ENCODE peak calls at places on chromosomes 16 and 17, in five cellular contexts. G is fibroblast of lung, C is tibial artery, Y is HepG2, J is ascending aorta. H is an unnamed sample.

GRCh38 chr16:71528863-71529262 is 2.6 kb downstream of the CHST4 start:
- DNase-seq in G (no peak), C (no peak), Y (no peak), J (no peak), H (no peak)

GRCh38 chr16:56195151-56195550 is 3.9 kb downstream of the GNAO1 start:
- DNase-seq in G (peak), C (no peak), Y (no peak), J (no peak), H (no peak)

GRCh38 chr16:12674096-12674495 is 129.6 kb downstream of the CPPED1 start:
- DNase-seq in G (peak), C (no peak), Y (no peak), J (no peak), H (no peak)

GRCh38 chr16:85201566-85201965 is 89.3 kb upstream of the CIBAR2 start:
- DNase-seq in G (peak), C (no peak), Y (no peak), J (no peak), H (no peak)

GRCh38 chr17:20125724-20126123 is 116.6 kb downstream of the SPECC1 start:
- DNase-seq in G (no peak), C (no peak), Y (no peak), J (no peak), H (no peak)

GRCh38 chr17:79355186-79355585 is 255.7 kb downstream of the RBFOX3 start:
- DNase-seq in G (no peak), C (no peak), Y (no peak), J (no peak), H (no peak)

GRCh38 chr16:4593069-4593468 is 21.6 kb downstream of the UBALD1 start:
- DNase-seq in G (no peak), C (no peak), Y (no peak), J (no peak), H (no peak)

GRCh38 chr17:1491406-1492248 is 859 bp downstream of the MYO1C start:
- DNase-seq in G (peak), C (peak), Y (no peak), J (no peak), H (no peak)

GRCh38 chr17:8290043-8290442 is 1.6 kb downstream of the RANGRF start:
- DNase-seq in G (no peak), C (no peak), Y (no peak), J (no peak), H (no peak)

GRCh38 chr17:66172706-66173223 is 19.2 kb downstream of the CEP112 start:
- DNase-seq in G (no peak), C (no peak), Y (no peak), J (no peak), H (no peak)

GRCh38 chr17:67613961-67614360 is 103.8 kb upstream of the NOL11 start:
- DNase-seq in G (no peak), C (peak), Y (no peak), J (no peak), H (no peak)

GRCh38 chr17:20280832-20281231 is 186.5 kb downstream of the LGALS9B start:
- DNase-seq in G (no peak), C (no peak), Y (no peak), J (no peak), H (no peak)

GRCh38 chr17:79838541-79839274 is 532 bp downstream of the CBX4 start:
- DNase-seq in G (peak), C (peak), Y (no peak), J (no peak), H (no peak)

GRCh38 chr17:63838586-63839184 is 3.8 kb downstream of the SMARCD2 start:
- DNase-seq in G (no peak), C (peak), Y (no peak), J (peak), H (no peak)

GRCh38 chr17:57332501-57332900 is 76.2 kb downstream of the MSI2 start:
- DNase-seq in G (no peak), C (no peak), Y (no peak), J (no peak), H (no peak)

GRCh38 chr17:40497704-40498103 is 3.7 kb downstream of the TNS4 start:
- DNase-seq in G (no peak), C (no peak), Y (no peak), J (no peak), H (no peak)

GRCh38 chr17:42329025-42329976 is 41.0 kb downstream of the STAT5A start:
- DNase-seq in G (peak), C (no peak), Y (no peak), J (no peak), H (peak)

GRCh38 chr17:16215002-16215272 is 397 bp downstream of the NCOR1 start:
- DNase-seq in G (peak), C (peak), Y (peak), J (no peak), H (no peak)

GRCh38 chr17:62627904-62628603 is 584 bp downstream of the MRC2 start:
- DNase-seq in G (peak), C (peak), Y (no peak), J (no peak), H (peak)

GRCh38 chr17:43356999-43357398 is 41.8 kb upstream of the ARL4D start:
- DNase-seq in G (peak), C (no peak), Y (no peak), J (no peak), H (peak)
- H3K27ac ChIP-seq in G (no peak), C (peak), Y (no peak), J (peak), H (no peak)

GRCh38 chr17:17718251-17718650 is 37.0 kb downstream of the RAI1 start:
- DNase-seq in G (no peak), C (no peak), Y (no peak), J (no peak), H (no peak)

GRCh38 chr17:17719199-17719940 is 38.1 kb downstream of the RAI1 start:
- DNase-seq in G (no peak), C (no peak), Y (no peak), J (no peak), H (no peak)

GRCh38 chr17:17722081-17722905 is 41.0 kb downstream of the RAI1 start:
- DNase-seq in G (peak), C (no peak), Y (no peak), J (no peak), H (no peak)

GRCh38 chr17:17721140-17721668 is 39.9 kb downstream of the RAI1 start:
- DNase-seq in G (no peak), C (no peak), Y (no peak), J (no peak), H (no peak)

GRCh38 chr17:17719966-17720543 is 38.8 kb downstream of the RAI1 start:
- DNase-seq in G (no peak), C (no peak), Y (peak), J (no peak), H (no peak)
- H3K4me3 ChIP-seq in G (no peak), C (no peak), Y (no peak), J (no peak), H (no peak)

GRCh38 chr16:88772871-88773811 is 11.9 kb downstream of the PIEZO1 start:
- DNase-seq in G (peak), C (peak), Y (no peak), J (peak), H (peak)

GRCh38 chr16:88775825-88776224 is 9.2 kb downstream of the PIEZO1 start:
- DNase-seq in G (no peak), C (no peak), Y (no peak), J (no peak), H (no peak)

GRCh38 chr16:88771294-88771772 is 13.7 kb downstream of the PIEZO1 start:
- DNase-seq in G (no peak), C (no peak), Y (no peak), J (no peak), H (no peak)

GRCh38 chr16:88774544-88775393 is 10.3 kb downstream of the PIEZO1 start:
- DNase-seq in G (no peak), C (no peak), Y (no peak), J (no peak), H (no peak)

DNA sequence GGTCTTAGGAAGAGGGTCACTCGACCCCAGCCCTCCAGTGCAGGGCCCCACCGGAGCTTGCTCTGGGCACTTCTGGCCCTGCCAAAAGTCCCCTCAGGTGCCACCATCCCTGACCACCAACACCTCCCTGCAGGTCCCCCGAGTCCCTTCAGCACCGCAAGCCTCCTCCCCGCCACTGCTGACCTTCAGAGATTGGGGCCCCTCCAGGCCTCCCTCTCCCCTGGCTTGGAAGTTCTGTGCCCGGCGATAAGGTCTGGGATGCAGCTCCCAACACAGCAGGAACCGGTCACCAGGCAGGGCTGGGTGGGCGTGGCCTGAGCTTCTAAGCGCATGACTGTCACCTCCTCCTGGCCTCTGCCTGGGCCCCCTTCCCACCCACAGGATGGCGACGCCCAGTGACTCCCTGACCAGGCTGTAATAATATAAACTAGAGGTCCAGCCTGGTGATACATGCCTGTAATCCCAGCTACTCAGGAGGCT is 11.2 kb downstream of the PIEZO1 start:
- DNase-seq in G (peak), C (no peak), Y (no peak), J (no peak), H (peak)
- H3K27ac ChIP-seq in G (peak), C (peak), Y (no peak), J (peak), H (peak)

DNA sequence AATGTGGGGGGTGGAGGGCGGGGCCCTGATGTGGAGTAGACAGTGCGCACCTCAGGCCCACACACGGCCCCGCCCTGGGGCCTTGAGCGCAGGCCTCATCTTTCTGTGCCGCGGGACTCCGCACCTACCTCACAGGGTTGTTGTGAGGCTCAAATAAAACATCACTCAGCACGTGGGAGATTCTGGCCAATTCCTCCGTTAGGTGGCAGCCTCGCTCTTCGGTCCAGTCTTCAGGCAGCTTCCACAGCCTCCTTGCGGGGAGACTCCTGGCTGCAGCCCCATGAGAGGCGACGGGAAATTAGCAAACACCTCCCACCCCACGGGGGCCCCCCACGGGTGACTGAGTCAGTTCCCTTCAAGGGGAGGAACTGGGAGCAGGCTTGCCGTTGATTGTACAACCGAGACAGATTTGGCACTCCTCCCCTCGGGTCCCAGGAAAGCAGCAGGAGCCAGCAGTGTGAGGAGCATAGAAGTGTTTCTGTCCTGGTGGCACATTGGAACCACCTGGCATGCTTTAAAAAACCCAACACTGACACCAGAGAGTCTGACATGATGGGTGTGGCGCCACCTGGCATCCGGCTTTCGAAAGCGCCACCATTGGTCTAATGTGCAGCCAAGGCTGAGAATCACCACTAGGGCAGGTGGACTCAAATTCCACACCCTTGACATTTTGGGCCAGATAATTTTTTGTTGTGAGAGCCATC is 7.6 kb downstream of the MRM1 start:
- DNase-seq in G (peak), C (no peak), Y (no peak), J (no peak), H (no peak)
- H3K4me3 ChIP-seq in G (no peak), C (no peak), Y (no peak), J (no peak), H (no peak)

GRCh38 chr16:49592507-49593422 is 219.2 kb downstream of the C16orf78 start:
- DNase-seq in G (peak), C (peak), Y (peak), J (no peak), H (peak)
- H3K27ac ChIP-seq in G (no peak), C (no peak), Y (no peak), J (no peak), H (no peak)

GRCh38 chr17:81838753-81839255 is 4.0 kb upstream of the PPP1R27 start:
- DNase-seq in G (no peak), C (no peak), Y (no peak), J (no peak), H (no peak)

GRCh38 chr17:81840826-81841778 is 6.3 kb upstream of the PPP1R27 start:
- DNase-seq in G (no peak), C (no peak), Y (no peak), J (no peak), H (no peak)

GRCh38 chr17:81834831-81835267 is at the start of gene PPP1R27:
- DNase-seq in G (no peak), C (no peak), Y (no peak), J (no peak), H (no peak)

GRCh38 chr17:81839301-81839700 is 4.5 kb upstream of the PPP1R27 start:
- DNase-seq in G (no peak), C (no peak), Y (no peak), J (no peak), H (no peak)

GRCh38 chr17:81837641-81838040 is 2.8 kb upstream of the PPP1R27 start:
- DNase-seq in G (no peak), C (no peak), Y (peak), J (no peak), H (no peak)
- H3K4me3 ChIP-seq in G (no peak), C (no peak), Y (no peak), J (no peak), H (no peak)

H was measured in SJSA1.